ENCODE peak calls at places on chromosomes 3 and 15, in four cellular contexts. X is HCT116, P is GM12878, T is HepG2. V is an unnamed sample.

GRCh38 chr15:45253330-45253729 is 1.3 kb downstream of the SLC28A2 start:
- DNase-seq in X (no peak), T (no peak), P (no peak), V (no peak)

GRCh38 chr15:62877276-62877857 is 165.2 kb upstream of the TPM1 start:
- DNase-seq in P (no peak), T (no peak), X (no peak), V (no peak)

GRCh38 chr15:50685976-50686467 is 575 bp downstream of the TRPM7 start:
- DNase-seq in T (peak), X (no peak), P (peak), V (peak)

GRCh38 chr3:36907911-36908646 is 36.8 kb downstream of the TRANK1 start:
- DNase-seq in X (no peak), T (peak), P (peak), V (peak)

GRCh38 chr3:45453083-45453482 is 64.7 kb downstream of the LARS2 start:
- DNase-seq in P (no peak), T (no peak), X (no peak), V (no peak)

GRCh38 chr3:13066236-13066635 is 7.0 kb downstream of the IQSEC1 start:
- DNase-seq in T (no peak), X (no peak), P (no peak), V (no peak)

GRCh38 chr3:187456268-187456667 is 88.1 kb downstream of the RTP4 start:
- DNase-seq in X (no peak), T (no peak), P (no peak), V (peak)

GRCh38 chr3:47283193-47283537 is 421 bp downstream of the KLHL18 start:
- DNase-seq in T (no peak), P (no peak), X (no peak), V (peak)

GRCh38 chr15:89136818-89137772 is 48.8 kb downstream of the ABHD2 start:
- DNase-seq in P (no peak), T (peak), X (no peak), V (no peak)

GRCh38 chr15:74482661-74483060 is 21.7 kb upstream of the UBL7 start:
- DNase-seq in P (no peak), T (peak), X (no peak), V (peak)

GRCh38 chr3:153734777-153735551 is 386.2 kb upstream of the ARHGEF26 start:
- DNase-seq in X (no peak), P (no peak), T (peak), V (no peak)

GRCh38 chr3:133887951-133888703 is 7.6 kb downstream of the RAB6B start:
- DNase-seq in X (no peak), P (no peak), T (no peak), V (no peak)

GRCh38 chr3:165855581-165855980 is 18.4 kb upstream of the BCHE start:
- DNase-seq in P (no peak), T (no peak), X (no peak), V (no peak)

DNA sequence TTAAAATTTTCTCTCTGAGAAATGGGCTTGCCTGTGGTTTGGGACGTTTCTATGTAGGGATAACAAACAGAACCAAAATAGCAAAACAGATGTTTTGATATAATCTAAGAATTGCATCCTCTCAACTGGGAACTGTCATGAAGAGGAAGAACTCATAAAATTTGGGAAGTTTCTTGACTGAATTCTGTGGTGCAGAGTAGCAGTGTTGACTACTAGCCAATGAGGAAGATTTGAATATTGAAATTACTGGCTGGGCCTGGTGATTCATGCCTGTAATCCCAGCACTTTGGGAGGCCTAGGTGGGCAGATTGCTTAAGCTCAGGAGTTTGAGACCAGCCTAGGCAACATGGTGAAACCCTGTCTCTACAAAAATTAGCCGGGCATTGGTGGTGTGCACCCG is 42.2 kb downstream of the ZNF609 start:
- DNase-seq in P (no peak), X (no peak), T (no peak), V (no peak)
- TF ChIP-seq JUND in P (no peak), X (no peak), T (no peak), V (no peak)

GRCh38 chr15:57489122-57489521 is 102.6 kb upstream of the MYZAP start:
- DNase-seq in P (no peak), T (no peak), X (no peak), V (no peak)
- TF ChIP-seq JUND in P (no peak), T (no peak), X (no peak), V (no peak)

GRCh38 chr3:29314727-29315088 is 33.8 kb downstream of the RBMS3 start:
- DNase-seq in X (no peak), P (no peak), T (no peak), V (no peak)

GRCh38 chr3:29319798-29320197 is 38.9 kb downstream of the RBMS3 start:
- DNase-seq in X (no peak), P (no peak), T (no peak), V (no peak)

GRCh38 chr3:29318251-29318650 is 37.4 kb downstream of the RBMS3 start:
- DNase-seq in P (no peak), T (no peak), X (no peak), V (no peak)

GRCh38 chr3:29319262-29319661 is 38.4 kb downstream of the RBMS3 start:
- DNase-seq in X (no peak), T (no peak), P (peak), V (no peak)

DNA sequence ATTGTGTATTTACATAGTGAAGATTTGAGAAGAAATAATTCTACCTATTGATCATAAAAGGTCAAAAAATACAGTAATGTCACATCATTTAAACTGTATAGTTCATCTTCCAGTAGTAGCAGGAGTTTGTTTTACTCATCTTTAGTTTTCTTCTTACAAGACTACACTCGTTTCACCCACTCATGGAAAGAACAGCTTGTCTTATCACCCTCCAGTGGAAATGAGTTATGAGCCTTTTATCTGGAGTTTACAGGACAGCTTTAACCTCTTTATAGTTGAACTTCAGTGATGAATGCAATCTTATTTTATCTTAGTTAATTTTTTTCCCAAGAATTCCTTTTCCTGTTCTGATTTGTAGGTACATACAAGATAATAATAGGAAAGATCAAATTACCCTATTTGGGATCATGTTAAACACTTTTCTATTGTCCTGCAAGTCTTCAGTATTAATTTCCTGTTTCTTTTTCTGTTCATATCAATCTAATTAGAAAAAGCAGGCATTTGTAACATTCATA is 36.8 kb downstream of the RBMS3 start:
- DNase-seq in P (no peak), X (no peak), T (no peak), V (no peak)
- TF ChIP-seq JUND in P (no peak), X (no peak), T (no peak), V (no peak)

GRCh38 chr3:76497636-76498035 is 542.3 kb upstream of the ROBO2 start:
- DNase-seq in X (no peak), P (no peak), T (peak), V (no peak)
- TF ChIP-seq JUND in X (no peak), P (no peak), T (no peak), V (no peak)

DNA sequence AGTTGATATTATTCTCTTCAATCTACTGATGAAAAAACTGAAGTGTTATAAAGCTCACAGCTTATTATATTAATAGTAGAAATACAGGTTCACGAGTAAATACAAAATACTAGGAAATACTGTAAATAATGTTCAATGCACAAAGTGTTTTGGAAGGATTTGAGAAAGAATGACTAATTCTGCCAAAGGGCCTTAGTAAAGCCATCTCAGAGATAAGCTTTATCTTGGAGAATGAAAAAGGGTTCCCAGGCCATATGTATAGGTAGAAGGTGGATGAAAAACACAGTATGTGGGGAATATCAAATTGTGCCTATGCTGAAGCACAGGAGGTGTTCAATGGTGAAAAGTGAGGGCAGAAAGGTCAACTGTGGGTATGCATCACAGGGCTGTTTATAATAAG is 123.5 kb downstream of the CMSS1 start:
- DNase-seq in T (no peak), P (no peak), X (no peak), V (no peak)
- TF ChIP-seq JUND in T (no peak), P (no peak), X (no peak), V (no peak)